ENCODE peak calls at places on chromosomes 5 and 9, in five cellular contexts. One of them, this sample, is unnamed.

GRCh38 chr9:81474792-81475191 is 214.6 kb downstream of the TLE1 start:
- DNase-seq in NCI-H510A treated with DMSO at 0.1 percent for 48 hours: no peak
- DNase-seq in head of caudate nucleus: no peak
- DNase-seq in T-cell: no peak
- DNase-seq in coronary artery: no peak
- DNase-seq in this sample: no peak

GRCh38 chr5:9775339-9775738 is 145.2 kb upstream of the TAS2R1 start:
- DNase-seq in NCI-H510A treated with DMSO at 0.1 percent for 48 hours: no peak
- DNase-seq in head of caudate nucleus: no peak
- DNase-seq in T-cell: no peak
- DNase-seq in coronary artery: no peak
- DNase-seq in this sample: no peak

GRCh38 chr5:35458824-35459207 is 158.8 kb upstream of the SPEF2 start:
- DNase-seq in NCI-H510A treated with DMSO at 0.1 percent for 48 hours: no peak
- DNase-seq in head of caudate nucleus: no peak
- DNase-seq in T-cell: no peak
- DNase-seq in coronary artery: no peak
- DNase-seq in this sample: no peak

GRCh38 chr5:35859101-35859661 is 2.5 kb downstream of the IL7R start:
- DNase-seq in NCI-H510A treated with DMSO at 0.1 percent for 48 hours: no peak
- DNase-seq in head of caudate nucleus: no peak
- DNase-seq in T-cell: no peak
- DNase-seq in coronary artery: no peak
- DNase-seq in this sample: no peak

GRCh38 chr9:114538241-114538640 is 33.0 kb upstream of the WHRN start:
- DNase-seq in NCI-H510A treated with DMSO at 0.1 percent for 48 hours: peak
- DNase-seq in head of caudate nucleus: no peak
- DNase-seq in T-cell: peak
- DNase-seq in coronary artery: no peak
- DNase-seq in this sample: no peak

GRCh38 chr5:81717221-81717620 is 33.7 kb downstream of the SSBP2 start:
- DNase-seq in NCI-H510A treated with DMSO at 0.1 percent for 48 hours: no peak
- DNase-seq in head of caudate nucleus: no peak
- DNase-seq in T-cell: no peak
- DNase-seq in coronary artery: no peak
- DNase-seq in this sample: no peak

GRCh38 chr9:136144450-136144849 is 25.8 kb upstream of the TMEM250 start:
- DNase-seq in NCI-H510A treated with DMSO at 0.1 percent for 48 hours: no peak
- DNase-seq in head of caudate nucleus: no peak
- DNase-seq in T-cell: no peak
- DNase-seq in coronary artery: no peak
- DNase-seq in this sample: no peak

GRCh38 chr9:135905380-135906282 is 1.7 kb downstream of the CAMSAP1 start:
- DNase-seq in NCI-H510A treated with DMSO at 0.1 percent for 48 hours: peak
- DNase-seq in head of caudate nucleus: no peak
- DNase-seq in T-cell: peak
- DNase-seq in coronary artery: no peak
- DNase-seq in this sample: no peak

GRCh38 chr5:86880785-86881492 is 263.2 kb downstream of the COX7C start:
- DNase-seq in NCI-H510A treated with DMSO at 0.1 percent for 48 hours: peak
- DNase-seq in head of caudate nucleus: peak
- DNase-seq in T-cell: peak
- DNase-seq in coronary artery: no peak
- DNase-seq in this sample: no peak

GRCh38 chr5:127959152-127959764 is 124.3 kb upstream of the SLC12A2 start:
- DNase-seq in NCI-H510A treated with DMSO at 0.1 percent for 48 hours: peak
- DNase-seq in head of caudate nucleus: peak
- DNase-seq in T-cell: no peak
- DNase-seq in coronary artery: no peak
- DNase-seq in this sample: no peak

GRCh38 chr9:130186839-130187522 is 14.8 kb downstream of the NCS1 start:
- DNase-seq in NCI-H510A treated with DMSO at 0.1 percent for 48 hours: peak
- DNase-seq in head of caudate nucleus: peak
- DNase-seq in T-cell: no peak
- DNase-seq in coronary artery: peak
- DNase-seq in this sample: no peak

GRCh38 chr9:108056805-108057386 is 567.3 kb upstream of the KLF4 start:
- DNase-seq in NCI-H510A treated with DMSO at 0.1 percent for 48 hours: no peak
- DNase-seq in head of caudate nucleus: no peak
- DNase-seq in T-cell: no peak
- DNase-seq in coronary artery: no peak
- DNase-seq in this sample: no peak

GRCh38 chr5:124677376-124677998 is 69.0 kb downstream of the ZNF608 start:
- DNase-seq in NCI-H510A treated with DMSO at 0.1 percent for 48 hours: no peak
- DNase-seq in head of caudate nucleus: peak
- DNase-seq in T-cell: no peak
- DNase-seq in coronary artery: no peak
- DNase-seq in this sample: no peak

GRCh38 chr5:172147857-172148256 is 40.2 kb downstream of the STK10 start:
- DNase-seq in NCI-H510A treated with DMSO at 0.1 percent for 48 hours: no peak
- DNase-seq in head of caudate nucleus: no peak
- DNase-seq in T-cell: no peak
- DNase-seq in coronary artery: no peak
- DNase-seq in this sample: no peak

GRCh38 chr5:42889311-42889933 is 77.7 kb upstream of the SELENOP start:
- DNase-seq in NCI-H510A treated with DMSO at 0.1 percent for 48 hours: peak
- DNase-seq in head of caudate nucleus: peak
- DNase-seq in T-cell: peak
- DNase-seq in coronary artery: no peak
- DNase-seq in this sample: no peak

GRCh38 chr5:8522635-8523034 is 653.7 kb downstream of the MTRR start:
- DNase-seq in NCI-H510A treated with DMSO at 0.1 percent for 48 hours: no peak
- DNase-seq in head of caudate nucleus: no peak
- DNase-seq in T-cell: no peak
- DNase-seq in coronary artery: no peak
- DNase-seq in this sample: no peak

GRCh38 chr5:151873701-151874100 is 51.0 kb downstream of the GLRA1 start:
- DNase-seq in NCI-H510A treated with DMSO at 0.1 percent for 48 hours: no peak
- DNase-seq in head of caudate nucleus: no peak
- DNase-seq in T-cell: no peak
- DNase-seq in coronary artery: no peak
- DNase-seq in this sample: no peak

GRCh38 chr5:154042751-154043150 is 4.0 kb downstream of the MFAP3 start:
- DNase-seq in NCI-H510A treated with DMSO at 0.1 percent for 48 hours: no peak
- DNase-seq in head of caudate nucleus: no peak
- DNase-seq in T-cell: no peak
- DNase-seq in coronary artery: no peak
- DNase-seq in this sample: no peak

This sample was measured in cortex of kidney.